ENCODE peak calls at places on chromosomes 4 and X, in ten cellular contexts. One of them, this sample, is unnamed.

GRCh38 chr4:23877758-23878229 is 12.1 kb downstream of the PPARGC1A start:
- DNase-seq in ovary: no peak
- DNase-seq in A549: peak; percentile 3
- DNase-seq in heart left ventricle: no peak
- DNase-seq in vagina: no peak
- DNase-seq in CD8-positive, alpha-beta memory T cell: no peak
- DNase-seq in left lung: no peak
- DNase-seq in CD4-positive, CD25-positive, alpha-beta regulatory T cell: no peak
- DNase-seq in testis: no peak
- DNase-seq in small intestine: peak; percentile 77
- DNase-seq in this sample: no peak

GRCh38 chr4:102826105-102826889 is 1.1 kb downstream of the UBE2D3 start:
- DNase-seq in ovary: no peak
- DNase-seq in A549: no peak
- DNase-seq in heart left ventricle: no peak
- DNase-seq in vagina: no peak
- DNase-seq in CD8-positive, alpha-beta memory T cell: no peak
- DNase-seq in left lung: no peak
- DNase-seq in CD4-positive, CD25-positive, alpha-beta regulatory T cell: no peak
- DNase-seq in testis: no peak
- DNase-seq in small intestine: no peak
- DNase-seq in this sample: peak; percentile 41

GRCh38 chr4:111494471-111494870 is 650.8 kb upstream of the FAM241A start:
- DNase-seq in ovary: no peak
- DNase-seq in A549: no peak
- DNase-seq in heart left ventricle: no peak
- DNase-seq in vagina: no peak
- DNase-seq in CD8-positive, alpha-beta memory T cell: no peak
- DNase-seq in left lung: no peak
- DNase-seq in CD4-positive, CD25-positive, alpha-beta regulatory T cell: no peak
- DNase-seq in testis: no peak
- DNase-seq in small intestine: no peak
- DNase-seq in this sample: no peak

GRCh38 chr4:41009411-41009810 is 204.9 kb downstream of the APBB2 start:
- DNase-seq in ovary: no peak
- DNase-seq in A549: peak; percentile 37
- DNase-seq in heart left ventricle: no peak
- DNase-seq in vagina: no peak
- DNase-seq in CD8-positive, alpha-beta memory T cell: no peak
- DNase-seq in left lung: no peak
- DNase-seq in CD4-positive, CD25-positive, alpha-beta regulatory T cell: no peak
- DNase-seq in testis: no peak
- DNase-seq in small intestine: no peak
- DNase-seq in this sample: no peak

GRCh38 chr4:148057425-148058020 is 325.6 kb downstream of the ARHGAP10 start:
- DNase-seq in ovary: no peak
- DNase-seq in A549: no peak
- DNase-seq in heart left ventricle: no peak
- DNase-seq in vagina: no peak
- DNase-seq in CD8-positive, alpha-beta memory T cell: no peak
- DNase-seq in left lung: no peak
- DNase-seq in CD4-positive, CD25-positive, alpha-beta regulatory T cell: no peak
- DNase-seq in testis: no peak
- DNase-seq in small intestine: no peak
- DNase-seq in this sample: no peak

GRCh38 chr4:102493794-102494193 is 7.4 kb upstream of the NFKB1 start:
- DNase-seq in ovary: no peak
- DNase-seq in A549: no peak
- DNase-seq in heart left ventricle: no peak
- DNase-seq in vagina: no peak
- DNase-seq in CD8-positive, alpha-beta memory T cell: no peak
- DNase-seq in left lung: no peak
- DNase-seq in CD4-positive, CD25-positive, alpha-beta regulatory T cell: no peak
- DNase-seq in testis: no peak
- DNase-seq in small intestine: peak; percentile 23
- DNase-seq in this sample: no peak

GRCh38 chrX:40103565-40104323 is 6.0 kb upstream of the BCOR start:
- DNase-seq in ovary: no peak
- DNase-seq in A549: no peak
- DNase-seq in heart left ventricle: no peak
- DNase-seq in vagina: no peak
- DNase-seq in CD8-positive, alpha-beta memory T cell: no peak
- DNase-seq in left lung: no peak
- DNase-seq in CD4-positive, CD25-positive, alpha-beta regulatory T cell: no peak
- DNase-seq in testis: no peak
- DNase-seq in small intestine: no peak
- DNase-seq in this sample: peak; percentile 55

GRCh38 chr4:125357675-125358074 is 42.9 kb downstream of the FAT4 start:
- DNase-seq in ovary: no peak
- DNase-seq in A549: no peak
- DNase-seq in heart left ventricle: no peak
- DNase-seq in vagina: no peak
- DNase-seq in CD8-positive, alpha-beta memory T cell: no peak
- DNase-seq in left lung: no peak
- DNase-seq in CD4-positive, CD25-positive, alpha-beta regulatory T cell: no peak
- DNase-seq in testis: no peak
- DNase-seq in small intestine: no peak
- DNase-seq in this sample: peak; percentile 84

GRCh38 chr4:138275946-138276621 is 33.9 kb upstream of the SLC7A11 start:
- DNase-seq in ovary: no peak
- DNase-seq in A549: peak; percentile 68
- DNase-seq in heart left ventricle: no peak
- DNase-seq in vagina: no peak
- DNase-seq in CD8-positive, alpha-beta memory T cell: no peak
- DNase-seq in left lung: no peak
- DNase-seq in CD4-positive, CD25-positive, alpha-beta regulatory T cell: no peak
- DNase-seq in testis: no peak
- DNase-seq in small intestine: no peak
- DNase-seq in this sample: no peak

GRCh38 chrX:120136128-120136527 is 20.4 kb upstream of the RHOXF1 start:
- DNase-seq in ovary: no peak
- DNase-seq in A549: no peak
- DNase-seq in heart left ventricle: no peak
- DNase-seq in vagina: no peak
- DNase-seq in CD8-positive, alpha-beta memory T cell: no peak
- DNase-seq in left lung: no peak
- DNase-seq in CD4-positive, CD25-positive, alpha-beta regulatory T cell: peak; percentile 14
- DNase-seq in testis: no peak
- DNase-seq in small intestine: no peak
- DNase-seq in this sample: no peak

DNA sequence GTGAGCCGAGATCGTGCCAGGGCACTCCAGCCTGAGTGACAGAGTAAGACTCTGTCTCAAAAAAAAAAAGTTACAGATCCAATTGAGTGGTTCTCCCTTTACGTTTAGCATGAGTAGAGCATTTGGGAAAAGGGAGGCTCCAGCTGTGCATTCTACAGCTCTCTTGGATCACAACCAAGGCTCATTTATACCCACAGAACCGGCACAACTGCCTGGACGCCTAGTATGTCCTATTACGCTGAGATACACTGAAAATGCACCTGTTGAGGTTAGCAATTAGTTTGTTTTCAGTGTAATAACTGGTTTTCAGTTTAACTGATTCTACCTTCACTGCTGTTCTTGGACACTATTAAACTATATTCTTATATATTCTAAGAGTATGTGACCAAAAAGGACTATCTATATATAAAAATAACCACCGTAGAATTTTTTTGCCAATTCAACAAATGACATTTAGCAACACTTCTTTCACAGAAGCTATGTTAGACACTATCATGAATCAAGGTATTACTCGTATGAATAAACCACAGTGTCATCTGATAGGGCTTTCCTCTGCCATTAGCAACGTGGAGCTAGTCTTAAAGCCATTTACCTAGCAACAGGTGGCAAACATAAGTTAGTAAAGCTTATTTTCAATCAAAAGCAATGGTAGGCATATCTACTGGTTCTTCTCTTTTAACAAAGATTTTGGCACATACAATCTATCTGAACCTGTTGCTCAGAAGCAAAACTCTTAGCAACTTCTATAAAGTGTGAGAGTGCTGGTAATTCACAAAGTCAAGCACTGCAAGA is 3.6 kb downstream of the OTUD4 start:
- DNase-seq in ovary: no peak
- DNase-seq in A549: no peak
- DNase-seq in heart left ventricle: no peak
- DNase-seq in vagina: no peak
- DNase-seq in CD8-positive, alpha-beta memory T cell: no peak
- DNase-seq in left lung: no peak
- DNase-seq in CD4-positive, CD25-positive, alpha-beta regulatory T cell: peak; percentile 46
- DNase-seq in testis: no peak
- DNase-seq in small intestine: peak; percentile 19
- DNase-seq in this sample: no peak
- H3K4me1 ChIP-seq in ovary: peaks cover 10% of the 10 kb centered on the region
- H3K4me1 ChIP-seq in A549: peaks cover 13% of the 10 kb centered on the region
- H3K4me1 ChIP-seq in heart left ventricle: peaks cover 34% of the 10 kb centered on the region
- H3K4me1 ChIP-seq in vagina: peaks cover 41% of the 10 kb centered on the region
- H3K4me1 ChIP-seq in CD8-positive, alpha-beta memory T cell: peaks cover 35% of the 10 kb centered on the region
- H3K4me1 ChIP-seq in left lung: peaks cover 55% of the 10 kb centered on the region
- H3K4me1 ChIP-seq in CD4-positive, CD25-positive, alpha-beta regulatory T cell: peaks cover 35% of the 10 kb centered on the region
- H3K4me1 ChIP-seq in testis: peaks cover 22% of the 10 kb centered on the region
- H3K4me1 ChIP-seq in small intestine: peaks cover 2% of the 10 kb centered on the region
- H3K4me1 ChIP-seq in this sample: peaks cover 25% of the 10 kb centered on the region

GRCh38 chrX:150567645-150568319 is 639 bp upstream of the MTM1 start:
- DNase-seq in ovary: no peak
- DNase-seq in A549: no peak
- DNase-seq in heart left ventricle: no peak
- DNase-seq in vagina: no peak
- DNase-seq in CD8-positive, alpha-beta memory T cell: no peak
- DNase-seq in left lung: no peak
- DNase-seq in CD4-positive, CD25-positive, alpha-beta regulatory T cell: no peak
- DNase-seq in testis: no peak
- DNase-seq in small intestine: no peak
- DNase-seq in this sample: peak; percentile 19

GRCh38 chrX:150569155-150569477 is 695 bp downstream of the MTM1 start:
- DNase-seq in ovary: no peak
- DNase-seq in A549: no peak
- DNase-seq in heart left ventricle: peak; percentile 21
- DNase-seq in vagina: no peak
- DNase-seq in CD8-positive, alpha-beta memory T cell: no peak
- DNase-seq in left lung: no peak
- DNase-seq in CD4-positive, CD25-positive, alpha-beta regulatory T cell: peak; percentile 63
- DNase-seq in testis: no peak
- DNase-seq in small intestine: no peak
- DNase-seq in this sample: no peak

GRCh38 chrX:150572206-150572605 is 3.8 kb downstream of the MTM1 start:
- DNase-seq in ovary: no peak
- DNase-seq in A549: no peak
- DNase-seq in heart left ventricle: no peak
- DNase-seq in vagina: no peak
- DNase-seq in CD8-positive, alpha-beta memory T cell: no peak
- DNase-seq in left lung: no peak
- DNase-seq in CD4-positive, CD25-positive, alpha-beta regulatory T cell: no peak
- DNase-seq in testis: no peak
- DNase-seq in small intestine: no peak
- DNase-seq in this sample: no peak

GRCh38 chrX:150568320-150569154 is at the start of gene MTM1:
- DNase-seq in ovary: peak; percentile 93
- DNase-seq in A549: peak; percentile 96
- DNase-seq in heart left ventricle: peak; percentile 95
- DNase-seq in vagina: no peak
- DNase-seq in CD8-positive, alpha-beta memory T cell: peak; percentile 84
- DNase-seq in left lung: peak; percentile 96
- DNase-seq in CD4-positive, CD25-positive, alpha-beta regulatory T cell: peak; percentile 89
- DNase-seq in testis: peak; percentile 96
- DNase-seq in small intestine: peak; percentile 95
- DNase-seq in this sample: peak; percentile 97

GRCh38 chrX:150570512-150570911 is 2.1 kb downstream of the MTM1 start:
- DNase-seq in ovary: no peak
- DNase-seq in A549: no peak
- DNase-seq in heart left ventricle: no peak
- DNase-seq in vagina: no peak
- DNase-seq in CD8-positive, alpha-beta memory T cell: no peak
- DNase-seq in left lung: no peak
- DNase-seq in CD4-positive, CD25-positive, alpha-beta regulatory T cell: peak; percentile 22
- DNase-seq in testis: no peak
- DNase-seq in small intestine: peak; percentile 70
- DNase-seq in this sample: no peak
- H3K4me1 ChIP-seq in ovary: peaks cover 3% of the 10 kb centered on the region
- H3K4me1 ChIP-seq in A549: peaks cover 46% of the 10 kb centered on the region
- H3K4me1 ChIP-seq in heart left ventricle: peaks cover 46% of the 10 kb centered on the region
- H3K4me1 ChIP-seq in vagina: peaks cover 39% of the 10 kb centered on the region
- H3K4me1 ChIP-seq in CD8-positive, alpha-beta memory T cell: peaks cover 59% of the 10 kb centered on the region
- H3K4me1 ChIP-seq in left lung: peaks cover 54% of the 10 kb centered on the region
- H3K4me1 ChIP-seq in CD4-positive, CD25-positive, alpha-beta regulatory T cell: peaks cover 51% of the 10 kb centered on the region
- H3K4me1 ChIP-seq in testis: peaks cover 3% of the 10 kb centered on the region
- H3K4me1 ChIP-seq in small intestine: no peaks in the 10 kb centered on the region
- H3K4me1 ChIP-seq in this sample: peaks cover 19% of the 10 kb centered on the region

GRCh38 chr4:113692809-113693411 is 68.6 kb downstream of the CAMK2D start:
- DNase-seq in ovary: no peak
- DNase-seq in A549: no peak
- DNase-seq in heart left ventricle: no peak
- DNase-seq in vagina: no peak
- DNase-seq in CD8-positive, alpha-beta memory T cell: no peak
- DNase-seq in left lung: no peak
- DNase-seq in CD4-positive, CD25-positive, alpha-beta regulatory T cell: no peak
- DNase-seq in testis: no peak
- DNase-seq in small intestine: peak; percentile 25
- DNase-seq in this sample: no peak

GRCh38 chr4:113691676-113692075 is 69.9 kb downstream of the CAMK2D start:
- DNase-seq in ovary: no peak
- DNase-seq in A549: no peak
- DNase-seq in heart left ventricle: no peak
- DNase-seq in vagina: no peak
- DNase-seq in CD8-positive, alpha-beta memory T cell: no peak
- DNase-seq in left lung: no peak
- DNase-seq in CD4-positive, CD25-positive, alpha-beta regulatory T cell: no peak
- DNase-seq in testis: no peak
- DNase-seq in small intestine: no peak
- DNase-seq in this sample: no peak

GRCh38 chr4:113693993-113694392 is 67.5 kb downstream of the CAMK2D start:
- DNase-seq in ovary: no peak
- DNase-seq in A549: no peak
- DNase-seq in heart left ventricle: no peak
- DNase-seq in vagina: no peak
- DNase-seq in CD8-positive, alpha-beta memory T cell: no peak
- DNase-seq in left lung: no peak
- DNase-seq in CD4-positive, CD25-positive, alpha-beta regulatory T cell: no peak
- DNase-seq in testis: no peak
- DNase-seq in small intestine: no peak
- DNase-seq in this sample: no peak

GRCh38 chr4:113686950-113687718 is 74.4 kb downstream of the CAMK2D start:
- DNase-seq in ovary: no peak
- DNase-seq in A549: no peak
- DNase-seq in heart left ventricle: no peak
- DNase-seq in vagina: no peak
- DNase-seq in CD8-positive, alpha-beta memory T cell: no peak
- DNase-seq in left lung: no peak
- DNase-seq in CD4-positive, CD25-positive, alpha-beta regulatory T cell: peak; percentile 32
- DNase-seq in testis: no peak
- DNase-seq in small intestine: peak; percentile 44
- DNase-seq in this sample: no peak

GRCh38 chr4:113689394-113689793 is 72.1 kb downstream of the CAMK2D start:
- DNase-seq in ovary: no peak
- DNase-seq in A549: no peak
- DNase-seq in heart left ventricle: no peak
- DNase-seq in vagina: no peak
- DNase-seq in CD8-positive, alpha-beta memory T cell: no peak
- DNase-seq in left lung: no peak
- DNase-seq in CD4-positive, CD25-positive, alpha-beta regulatory T cell: no peak
- DNase-seq in testis: no peak
- DNase-seq in small intestine: no peak
- DNase-seq in this sample: no peak
- H3K4me1 ChIP-seq in ovary: peaks cover 2% of the 10 kb centered on the region
- H3K4me1 ChIP-seq in A549: peaks cover 44% of the 10 kb centered on the region
- H3K4me1 ChIP-seq in heart left ventricle: peaks cover 84% of the 10 kb centered on the region
- H3K4me1 ChIP-seq in vagina: peaks cover 46% of the 10 kb centered on the region
- H3K4me1 ChIP-seq in CD8-positive, alpha-beta memory T cell: peaks cover 25% of the 10 kb centered on the region
- H3K4me1 ChIP-seq in left lung: peaks cover 11% of the 10 kb centered on the region
- H3K4me1 ChIP-seq in CD4-positive, CD25-positive, alpha-beta regulatory T cell: peaks cover 33% of the 10 kb centered on the region
- H3K4me1 ChIP-seq in testis: peaks cover 30% of the 10 kb centered on the region
- H3K4me1 ChIP-seq in small intestine: peaks cover 5% of the 10 kb centered on the region
- H3K4me1 ChIP-seq in this sample: no peaks in the 10 kb centered on the region

GRCh38 chr4:152971053-152971452 is 34.9 kb downstream of the FHDC1 start:
- DNase-seq in ovary: no peak
- DNase-seq in A549: no peak
- DNase-seq in heart left ventricle: no peak
- DNase-seq in vagina: peak; percentile 40
- DNase-seq in CD8-positive, alpha-beta memory T cell: no peak
- DNase-seq in left lung: no peak
- DNase-seq in CD4-positive, CD25-positive, alpha-beta regulatory T cell: no peak
- DNase-seq in testis: no peak
- DNase-seq in small intestine: no peak
- DNase-seq in this sample: no peak
- H3K4me1 ChIP-seq in ovary: no peaks in the 10 kb centered on the region
- H3K4me1 ChIP-seq in A549: peaks cover 20% of the 10 kb centered on the region
- H3K4me1 ChIP-seq in heart left ventricle: no peaks in the 10 kb centered on the region
- H3K4me1 ChIP-seq in vagina: peaks cover 25% of the 10 kb centered on the region
- H3K4me1 ChIP-seq in CD8-positive, alpha-beta memory T cell: no peaks in the 10 kb centered on the region
- H3K4me1 ChIP-seq in left lung: no peaks in the 10 kb centered on the region
- H3K4me1 ChIP-seq in CD4-positive, CD25-positive, alpha-beta regulatory T cell: no peaks in the 10 kb centered on the region
- H3K4me1 ChIP-seq in testis: peaks cover 9% of the 10 kb centered on the region
- H3K4me1 ChIP-seq in small intestine: no peaks in the 10 kb centered on the region
- H3K4me1 ChIP-seq in this sample: no peaks in the 10 kb centered on the region